ENCODE peak calls at places on chromosomes 11 and 22, in nine cellular contexts. K, Z, A, V, F, R, S, I and Y are unnamed samples.

GRCh38 chr11:70826950-70827349 is 425.4 kb downstream of the SHANK2 start:
- DNase-seq in K (no peak), Z (peak), A (no peak), V (no peak), F (peak), R (no peak), S (no peak), I (no peak), Y (no peak)

GRCh38 chr11:86671386-86672006 is 920 bp downstream of the ME3 start:
- DNase-seq in K (peak), Z (peak), A (no peak), V (peak), F (no peak), R (no peak), S (peak), I (no peak), Y (no peak)

GRCh38 chr22:28346308-28346707 is 333.3 kb downstream of the TTC28 start:
- DNase-seq in K (no peak), Z (no peak), A (no peak), V (no peak), F (no peak), R (no peak), S (no peak), I (no peak), Y (no peak)

GRCh38 chr11:17515443-17516176 is 28.6 kb downstream of the USH1C start:
- DNase-seq in K (no peak), Z (no peak), A (no peak), V (no peak), F (no peak), R (no peak), S (no peak), I (no peak), Y (no peak)

GRCh38 chr11:61357233-61357893 is 4.3 kb downstream of the CYB561A3 start:
- DNase-seq in K (no peak), Z (no peak), A (no peak), V (no peak), F (no peak), R (peak), S (no peak), I (no peak), Y (no peak)

GRCh38 chr11:123238297-123238696 is 43.2 kb upstream of the CLMP start:
- DNase-seq in K (peak), Z (no peak), A (no peak), V (no peak), F (peak), R (no peak), S (no peak), I (no peak), Y (no peak)

GRCh38 chr22:49967333-49968241 is 7.0 kb downstream of the PIM3 start:
- DNase-seq in K (peak), Z (no peak), A (peak), V (peak), F (no peak), R (no peak), S (peak), I (no peak), Y (no peak)

GRCh38 chr11:102912482-102912830 is 37.7 kb upstream of the MMP12 start:
- DNase-seq in K (no peak), Z (no peak), A (no peak), V (no peak), F (peak), R (no peak), S (no peak), I (no peak), Y (no peak)

GRCh38 chr11:65850217-65851082 is 7.5 kb downstream of the CFL1 start:
- DNase-seq in K (no peak), Z (no peak), A (no peak), V (no peak), F (peak), R (peak), S (no peak), I (no peak), Y (no peak)

GRCh38 chr11:121464352-121464946 is 11.7 kb upstream of the SORL1-AS1 start:
- DNase-seq in K (peak), Z (no peak), A (peak), V (peak), F (peak), R (no peak), S (peak), I (no peak), Y (peak)

GRCh38 chr11:118277312-118277711 is 13.2 kb upstream of the MPZL2 start:
- DNase-seq in K (peak), Z (no peak), A (peak), V (no peak), F (peak), R (no peak), S (peak), I (no peak), Y (no peak)

GRCh38 chr11:16925495-16926065 is 88.6 kb downstream of the PLEKHA7 start:
- DNase-seq in K (no peak), Z (peak), A (peak), V (peak), F (peak), R (no peak), S (no peak), I (no peak), Y (peak)

GRCh38 chr11:13947379-13947778 is 15.1 kb upstream of the SPON1 start:
- DNase-seq in K (no peak), Z (no peak), A (no peak), V (no peak), F (no peak), R (no peak), S (no peak), I (no peak), Y (no peak)

GRCh38 chr11:68503281-68503687 is 42.7 kb downstream of the PPP6R3 start:
- DNase-seq in K (no peak), Z (no peak), A (no peak), V (no peak), F (peak), R (no peak), S (no peak), I (no peak), Y (no peak)

GRCh38 chr11:48020092-48020755 is 39.9 kb downstream of the PTPRJ start:
- DNase-seq in K (no peak), Z (no peak), A (no peak), V (no peak), F (no peak), R (peak), S (no peak), I (no peak), Y (peak)

GRCh38 chr11:9574556-9574805 is 1.0 kb downstream of the WEE1 start:
- DNase-seq in K (peak), Z (no peak), A (no peak), V (peak), F (peak), R (no peak), S (peak), I (no peak), Y (no peak)